ENCODE peak calls at places on chromosomes 6 and 20, in ten cellular contexts. P is stimulated activated CD8-positive, alpha-beta memory T cell treated with anti-CD3 and anti-CD28 coated beads, Interleukin-7, amount 100 ng/mL, for 1 hour; G is stimulated activated CD4-positive, alpha-beta T cell treated with anti-CD3 and anti-CD28 coated beads, Interleukin-2, amount 100 ng/mL, for 48 hours; B is GM13977; T is mucosa of gallbladder; J is BE2C; E is type B pancreatic cell; D is GM10248; W is NCI-H1092; I is neural crest cell. C is an unnamed sample.

GRCh38 chr20:47079047-47079446 is 184.4 kb downstream of the EYA2 start:
- DNase-seq in P (no peak), G (no peak), B (no peak), T (no peak), J (no peak), E (no peak), D (no peak), W (no peak), I (no peak), C (no peak)

GRCh38 chr6:68196645-68197044 is 438.4 kb upstream of the ADGRB3 start:
- DNase-seq in P (no peak), G (no peak), B (no peak), T (no peak), J (peak), E (no peak), D (no peak), W (no peak), I (no peak), C (no peak)

GRCh38 chr6:123551939-123552707 is 84.6 kb downstream of the TRDN start:
- DNase-seq in P (no peak), G (no peak), B (no peak), T (no peak), J (no peak), E (no peak), D (no peak), W (no peak), I (no peak), C (no peak)

GRCh38 chr6:159760602-159761057 is 1.2 kb upstream of the ACAT2 start:
- DNase-seq in P (no peak), G (no peak), B (no peak), T (no peak), J (no peak), E (no peak), D (no peak), W (no peak), I (no peak), C (no peak)

GRCh38 chr6:17334265-17334664 is 53.1 kb downstream of the RBM24 start:
- DNase-seq in P (no peak), G (no peak), B (no peak), T (no peak), J (no peak), E (no peak), D (no peak), W (no peak), I (no peak), C (no peak)

GRCh38 chr6:112502348-112503130 is 155.4 kb downstream of the RFPL4B start:
- DNase-seq in P (no peak), G (no peak), B (no peak), T (no peak), J (no peak), E (no peak), D (no peak), W (no peak), I (peak), C (no peak)

GRCh38 chr6:144678844-144679243 is 393.7 kb downstream of the UTRN start:
- DNase-seq in P (no peak), G (no peak), B (no peak), T (no peak), J (no peak), E (no peak), D (no peak), W (no peak), I (no peak), C (no peak)

GRCh38 chr6:136920858-136921520 is 1.1 kb upstream of the SLC35D3 start:
- DNase-seq in P (no peak), G (no peak), B (peak), T (no peak), J (peak), E (no peak), D (peak), W (peak), I (no peak), C (peak)

GRCh38 chr6:169265486-169266131 is 12.0 kb upstream of the THBS2 start:
- DNase-seq in P (no peak), G (no peak), B (no peak), T (no peak), J (no peak), E (no peak), D (no peak), W (no peak), I (no peak), C (no peak)

GRCh38 chr6:42193491-42193894 is 1.3 kb downstream of the GUCA1B start:
- DNase-seq in P (no peak), G (no peak), B (no peak), T (peak), J (no peak), E (no peak), D (no peak), W (no peak), I (no peak), C (no peak)

GRCh38 chr6:32298632-32299336 is 72.9 kb downstream of the TSBP1 start:
- DNase-seq in P (no peak), G (no peak), B (no peak), T (no peak), J (no peak), E (no peak), D (no peak), W (no peak), I (no peak), C (no peak)

GRCh38 chr20:46025376-46025783 is 3.6 kb upstream of the SLC12A5 start:
- DNase-seq in P (no peak), G (no peak), B (no peak), T (no peak), J (no peak), E (no peak), D (no peak), W (no peak), I (no peak), C (no peak)

GRCh38 chr20:49982346-49983122 is at the start of gene SNAI1:
- DNase-seq in P (peak), G (peak), B (peak), T (peak), J (peak), E (peak), D (peak), W (peak), I (peak), C (peak)

GRCh38 chr20:45433316-45433715 is 17.4 kb downstream of the PIGT start:
- DNase-seq in P (no peak), G (no peak), B (no peak), T (peak), J (no peak), E (no peak), D (no peak), W (no peak), I (no peak), C (no peak)

GRCh38 chr6:38827024-38827423 is 111.9 kb downstream of the DNAH8 start:
- DNase-seq in P (no peak), G (no peak), B (no peak), T (no peak), J (no peak), E (no peak), D (no peak), W (no peak), I (no peak), C (no peak)